ENCODE peak calls at places on chromosome 5, in seven cellular contexts. J is heart left ventricle, U is small intestine, K is fibroblast of lung, D is transverse colon, G is heart right ventricle, Q is HepG2. O is an unnamed sample.

GRCh38 chr5:72065751-72066255 is 41.5 kb upstream of the MAP1B start:
- DNase-seq in D (no peak), G (no peak), U (peak; percentile 12), J (no peak), Q (no peak), K (peak; percentile 66), O (peak; percentile 32)

GRCh38 chr5:135481387-135481786 is 29.2 kb upstream of the TIFAB start:
- DNase-seq in J (no peak), G (no peak), Q (no peak), D (no peak), K (no peak), U (no peak), O (no peak)

GRCh38 chr5:28927559-28928326 is 1889.4 kb upstream of the CDH9 start:
- DNase-seq in U (no peak), G (no peak), Q (no peak), J (no peak), K (no peak), D (no peak), O (no peak)

GRCh38 chr5:8940934-8941333 is 604.9 kb downstream of the SEMA5A start:
- DNase-seq in Q (no peak), D (no peak), U (no peak), G (no peak), K (no peak), J (no peak), O (no peak)

GRCh38 chr5:14829396-14829795 is 42.2 kb downstream of the ANKH start:
- DNase-seq in K (no peak), U (no peak), Q (no peak), D (no peak), G (no peak), J (no peak), O (peak; percentile 34)

GRCh38 chr5:171966270-171966669 is 40.2 kb downstream of the FBXW11 start:
- DNase-seq in G (no peak), Q (no peak), U (no peak), J (no peak), D (no peak), K (no peak), O (no peak)

GRCh38 chr5:59174248-59174844 is 591.5 kb downstream of the RAB3C start:
- DNase-seq in D (no peak), J (no peak), G (no peak), Q (peak; percentile 63), K (peak; percentile 69), U (peak; percentile 53), O (peak; percentile 92)

GRCh38 chr5:131983244-131983771 is 28.1 kb downstream of the ACSL6 start:
- DNase-seq in K (peak; percentile 60), G (no peak), D (no peak), J (no peak), Q (no peak), U (no peak), O (no peak)

DNA sequence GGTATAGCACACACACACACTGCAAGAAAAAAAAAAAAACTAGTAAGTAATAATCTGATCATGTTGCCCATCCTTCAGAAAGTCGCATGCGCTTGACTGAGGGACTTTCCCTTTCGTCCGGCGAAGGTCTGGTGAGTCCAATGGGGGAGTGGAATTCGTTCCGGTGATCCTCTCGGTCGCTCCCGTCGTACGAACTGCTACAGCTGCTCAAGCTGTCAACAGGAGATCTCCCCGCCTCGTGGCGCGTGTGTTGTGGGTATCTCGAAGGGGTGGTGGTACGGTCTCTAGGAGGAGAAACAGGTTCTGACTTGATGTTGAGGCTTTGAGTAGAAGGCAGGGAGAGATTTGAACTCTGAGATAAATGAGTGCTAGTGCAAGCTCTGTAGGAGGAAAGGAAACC is 160.4 kb downstream of the MEF2C start:
- DNase-seq in Q (no peak), K (no peak), J (no peak), D (no peak), U (no peak), G (peak; percentile 6), O (no peak)
- H3K4me3 ChIP-seq in Q (no peak overlapping the region), K (no peak overlapping the region), J (no peak overlapping the region), D (no peak overlapping the region), U (no peak overlapping the region), G (no peak overlapping the region), O (no peak overlapping the region)

GRCh38 chr5:6717687-6718086 is 4.5 kb downstream of the TENT4A start:
- DNase-seq in G (no peak), Q (no peak), J (no peak), U (no peak), K (no peak), D (no peak), O (no peak)
- H3K4me3 ChIP-seq in G (no peak overlapping the region), Q (peak overlapping the region; percentile 15), J (no peak overlapping the region), U (no peak overlapping the region), K (no peak overlapping the region), D (no peak overlapping the region), O (no peak overlapping the region)

GRCh38 chr5:61626639-61627282 is 294.7 kb downstream of the ZSWIM6 start:
- DNase-seq in J (no peak), Q (no peak), K (no peak), D (no peak), G (no peak), U (no peak), O (no peak)

GRCh38 chr5:61624553-61624952 is 292.5 kb downstream of the ZSWIM6 start:
- DNase-seq in G (no peak), D (no peak), K (no peak), J (no peak), U (no peak), Q (no peak), O (no peak)

GRCh38 chr5:61623401-61624069 is 291.5 kb downstream of the ZSWIM6 start:
- DNase-seq in D (no peak), K (peak; percentile 26), G (no peak), J (no peak), U (peak; percentile 18), Q (peak; percentile 5), O (no peak)

GRCh38 chr5:61624966-61625681 is 293.1 kb downstream of the ZSWIM6 start:
- DNase-seq in G (no peak), J (no peak), Q (no peak), K (no peak), D (no peak), U (no peak), O (no peak)

DNA sequence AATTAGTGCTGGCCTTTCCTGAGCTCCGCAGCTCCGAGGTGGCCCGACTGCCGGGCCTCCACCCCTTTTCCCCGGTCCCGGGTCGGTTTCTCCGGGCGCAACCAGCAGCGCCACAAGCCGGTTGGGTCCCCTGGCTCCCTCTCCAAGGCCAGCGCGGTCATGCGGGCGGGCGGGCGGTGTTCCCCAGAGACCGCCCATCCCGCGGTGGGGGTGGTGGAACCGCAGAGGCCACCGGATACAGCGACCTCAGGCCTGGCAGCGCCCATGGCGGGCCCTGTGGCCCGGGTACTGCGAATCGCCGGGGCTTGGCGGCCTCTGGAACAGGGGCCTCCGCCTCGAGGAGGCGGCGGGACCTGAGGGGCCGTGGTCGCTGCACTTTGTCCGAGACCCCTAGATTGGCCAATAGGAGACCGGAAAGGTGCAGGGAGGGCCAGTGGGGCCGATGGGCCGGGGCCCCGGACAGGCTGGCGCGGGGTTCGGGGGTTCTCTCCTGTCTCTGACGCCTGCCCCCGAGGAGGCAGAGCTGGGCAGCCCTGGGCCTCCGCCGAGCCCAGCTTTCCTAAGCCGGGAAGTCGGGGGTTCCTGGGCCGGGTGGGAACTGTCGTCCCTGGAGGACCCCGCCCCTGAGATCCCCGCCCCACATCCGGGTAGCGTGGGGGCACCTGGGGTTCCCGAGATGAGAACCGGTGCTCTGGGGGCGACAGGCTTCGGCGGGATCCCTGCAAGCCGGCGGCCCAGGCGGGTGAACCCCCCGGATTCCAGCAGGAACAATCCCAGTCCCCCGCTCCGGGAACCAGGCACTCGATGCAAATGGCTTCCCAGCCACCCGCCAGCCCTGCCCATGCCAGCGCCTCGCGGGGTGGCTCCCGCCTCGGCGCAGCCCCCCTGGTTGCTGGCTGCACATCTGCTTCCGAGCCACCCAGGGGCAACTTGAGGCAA is 293.9 kb downstream of the ZSWIM6 start:
- DNase-seq in D (peak; percentile 83), K (peak; percentile 51), Q (no peak), J (peak; percentile 87), G (peak; percentile 84), U (peak; percentile 63), O (peak; percentile 45)
- H3K4me3 ChIP-seq in D (peak overlapping the region; percentile 68), K (peak overlapping the region; percentile 5), Q (peak overlapping the region; percentile 23), J (peak overlapping the region; percentile 46), G (peak overlapping the region; percentile 68), U (peak overlapping the region; percentile 68), O (peak overlapping the region; percentile 46)

DNA sequence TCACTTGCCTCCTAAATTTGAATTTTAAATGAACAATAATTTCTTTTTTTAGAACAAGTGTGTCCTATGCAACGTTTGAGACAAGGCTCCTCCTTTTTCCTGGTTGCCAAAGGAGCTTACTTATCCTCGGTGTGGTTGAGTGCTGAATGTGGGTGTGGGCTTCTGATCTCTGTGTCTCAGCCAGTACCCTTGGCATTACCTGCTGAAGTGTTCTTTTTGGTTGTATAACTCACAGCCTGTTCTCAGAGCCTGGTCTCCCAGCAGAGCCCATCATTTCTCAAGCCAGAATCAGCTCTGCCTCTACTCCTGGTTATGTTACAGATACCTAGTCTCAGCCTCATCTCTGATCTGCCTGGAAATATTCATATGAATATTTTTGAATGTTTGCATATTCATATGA is 3.9 kb upstream of the PRRC1 start:
- DNase-seq in U (no peak), G (no peak), Q (no peak), K (no peak), J (no peak), D (no peak), O (no peak)
- H3K4me3 ChIP-seq in U (no peak overlapping the region), G (no peak overlapping the region), Q (no peak overlapping the region), K (no peak overlapping the region), J (no peak overlapping the region), D (no peak overlapping the region), O (no peak overlapping the region)

GRCh38 chr5:95734916-95735315 is 3.8 kb downstream of the RHOBTB3 start:
- DNase-seq in K (peak; percentile 90), Q (no peak), J (no peak), U (peak; percentile 41), G (no peak), D (no peak), O (peak; percentile 83)
- H3K4me3 ChIP-seq in K (peak overlapping the region; percentile 98), Q (no peak overlapping the region), J (peak overlapping the region; percentile 13), U (no peak overlapping the region), G (peak overlapping the region; percentile 78), D (peak overlapping the region; percentile 95), O (peak overlapping the region; percentile 91)

GRCh38 chr5:51378778-51379652 is 4.2 kb upstream of the ISL1 start:
- DNase-seq in U (no peak), D (no peak), Q (no peak), J (no peak), G (no peak), K (peak; percentile 23), O (no peak)
- H3K4me3 ChIP-seq in U (no peak overlapping the region), D (peak overlapping the region; percentile 19), Q (no peak overlapping the region), J (no peak overlapping the region), G (no peak overlapping the region), K (no peak overlapping the region), O (no peak overlapping the region)